ENCODE peak calls at places on chromosomes 1 and 21, in four cellular contexts. T is K562, A is H1, Q is HepG2. Z is an unnamed sample.

GRCh38 chr1:26015358-26015757 is 6.2 kb upstream of the EXTL1 start:
- DNase-seq in T (no peak), A (no peak), Q (peak; percentile 28), Z (no peak)

GRCh38 chr1:35539824-35540261 is 17.4 kb downstream of the KIAA0319L start:
- DNase-seq in T (no peak), A (no peak), Q (no peak), Z (no peak)

GRCh38 chr21:32135401-32136363 is 143.2 kb downstream of the MIS18A start:
- DNase-seq in T (no peak), A (no peak), Q (no peak), Z (no peak)

GRCh38 chr1:234107416-234108021 is 203.0 kb downstream of the SLC35F3 start:
- DNase-seq in T (no peak), A (no peak), Q (no peak), Z (peak; percentile 67)

GRCh38 chr1:27192039-27192529 is 37.2 kb upstream of the SLC9A1 start:
- DNase-seq in T (peak; percentile 49), A (no peak), Q (peak; percentile 78), Z (peak; percentile 58)

GRCh38 chr1:8348777-8349472 is 31.0 kb downstream of the SLC45A1 start:
- DNase-seq in T (peak; percentile 93), A (peak; percentile 72), Q (peak; percentile 48), Z (peak; percentile 58)

GRCh38 chr1:86948212-86948611 is 33.8 kb downstream of the HS2ST1 start:
- DNase-seq in T (no peak), A (no peak), Q (no peak), Z (no peak)

GRCh38 chr1:3355894-3356826 is 98.3 kb upstream of the ARHGEF16 start:
- DNase-seq in T (no peak), A (no peak), Q (peak; percentile 70), Z (no peak)

GRCh38 chr1:156477526-156478249 is 22.9 kb downstream of the MEF2D start:
- DNase-seq in T (no peak), A (no peak), Q (no peak), Z (no peak)

GRCh38 chr1:243642936-243643335 is 207.1 kb downstream of the AKT3 start:
- DNase-seq in T (no peak), A (no peak), Q (no peak), Z (peak; percentile 21)

GRCh38 chr1:243543501-243543900 is 287.7 kb downstream of the SDCCAG8 start:
- DNase-seq in T (no peak), A (no peak), Q (no peak), Z (no peak)

GRCh38 chr1:242470774-242471173 is 53.7 kb downstream of the PLD5 start:
- DNase-seq in T (no peak), A (no peak), Q (no peak), Z (no peak)

GRCh38 chr1:54310439-54311328 is 95.5 kb downstream of the SSBP3 start:
- DNase-seq in T (peak; percentile 66), A (no peak), Q (peak; percentile 39), Z (peak; percentile 23)

DNA sequence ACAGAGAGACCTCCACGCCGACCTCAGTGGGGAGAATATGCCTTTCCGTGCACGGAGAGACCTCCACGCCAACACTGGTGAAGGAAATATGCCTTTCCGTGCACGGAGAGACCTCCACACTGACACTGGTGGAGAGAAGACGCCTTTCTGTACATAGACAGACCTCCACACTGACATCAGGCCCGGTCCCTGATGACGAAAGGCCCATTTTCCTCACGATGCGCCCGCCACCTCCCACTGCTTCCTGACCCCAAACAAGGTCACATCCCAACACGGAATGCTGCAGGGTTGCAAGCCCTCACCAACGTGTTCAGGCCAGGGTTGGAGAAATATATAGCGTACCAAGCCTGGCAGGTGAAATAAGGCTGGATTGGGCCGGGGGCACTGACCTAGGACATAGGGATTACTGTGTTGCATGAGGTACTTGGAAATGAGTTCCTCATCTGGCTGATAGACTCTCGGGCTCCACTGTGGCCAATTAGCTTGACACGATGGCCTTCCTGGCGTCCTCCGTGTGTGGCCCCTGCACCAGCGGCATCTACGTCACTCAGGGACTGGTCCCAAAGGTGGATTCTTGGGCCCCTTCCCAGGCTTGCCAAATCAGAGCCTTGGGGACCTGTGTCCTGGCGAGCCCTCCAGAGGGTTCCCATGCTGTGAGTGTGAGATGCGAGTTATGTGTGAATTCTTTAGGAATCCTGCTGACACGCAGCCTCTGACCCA is 16.5 kb upstream of the SUMO3 start:
- DNase-seq in T (no peak), A (no peak), Q (no peak), Z (no peak)
- TF ChIP-seq RNF2 in T (no peak), A (no peak), Q (no peak), Z (no peak)

GRCh38 chr1:193033610-193034009 is 25.6 kb downstream of the UCHL5 start:
- DNase-seq in T (no peak), A (no peak), Q (no peak), Z (no peak)

GRCh38 chr1:193036337-193037047 is 22.7 kb downstream of the UCHL5 start:
- DNase-seq in T (no peak), A (no peak), Q (peak; percentile 28), Z (no peak)

GRCh38 chr1:193031431-193031830 is 27.7 kb downstream of the UCHL5 start:
- DNase-seq in T (no peak), A (no peak), Q (no peak), Z (no peak)
- TF ChIP-seq MAFK in T (no peak), A (no peak), Q (no peak), Z (no peak)

GRCh38 chr1:178491721-178492120 is 5.0 kb downstream of the CLEC20A start:
- DNase-seq in T (no peak), A (no peak), Q (no peak), Z (no peak)

GRCh38 chr1:178490967-178491366 is 5.8 kb downstream of the CLEC20A start:
- DNase-seq in T (no peak), A (no peak), Q (no peak), Z (no peak)

GRCh38 chr1:178488393-178488792 is 8.4 kb downstream of the CLEC20A start:
- DNase-seq in T (no peak), A (no peak), Q (no peak), Z (no peak)

GRCh38 chr1:178489399-178489798 is 7.4 kb downstream of the CLEC20A start:
- DNase-seq in T (no peak), A (no peak), Q (no peak), Z (no peak)

GRCh38 chr1:178490136-178490535 is 6.6 kb downstream of the CLEC20A start:
- DNase-seq in T (no peak), A (no peak), Q (no peak), Z (no peak)
- TF ChIP-seq RNF2 in T (no peak), A (no peak), Q (no peak), Z (no peak)

DNA sequence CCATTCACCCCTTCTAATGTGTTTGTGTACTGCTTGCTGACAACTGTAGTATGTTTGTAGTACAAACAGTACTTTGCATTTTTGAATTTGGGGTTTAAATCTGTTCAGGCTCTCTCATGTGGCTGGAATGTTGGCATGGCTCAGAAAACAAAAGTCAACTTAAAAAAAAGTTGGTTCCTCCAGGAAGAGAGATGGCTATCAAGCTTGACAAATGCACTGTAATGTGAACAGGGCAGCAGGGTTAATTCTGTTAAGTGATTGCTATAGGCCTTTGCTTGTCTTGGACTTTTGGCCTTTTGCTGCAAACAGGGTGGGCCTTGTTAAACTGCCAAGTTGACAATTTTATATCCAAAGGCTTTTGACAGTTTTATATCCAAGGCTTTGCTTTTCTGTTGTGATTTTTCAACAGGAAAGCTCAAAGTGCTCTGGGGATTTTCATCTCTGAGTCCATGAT is 169.8 kb downstream of the LTN1 start:
- DNase-seq in T (no peak), A (no peak), Q (peak; percentile 3), Z (no peak)
- TF ChIP-seq MAFK in T (no peak), A (no peak), Q (peak; percentile 70), Z (peak; percentile 37)

GRCh38 chr1:185837711-185838110 is 103.5 kb downstream of the HMCN1 start:
- DNase-seq in T (no peak), A (no peak), Q (no peak), Z (no peak)
- TF ChIP-seq RNF2 in T (no peak), A (no peak), Q (no peak), Z (no peak)

Z was measured in A549.